ENCODE peak calls at places on chromosomes 11 and 22, in four cellular contexts. One of them, this sample, is unnamed.

GRCh38 chr11:117827521-117828511 is 3.3 kb upstream of the FXYD2 start:
- DNase-seq in stromal cell of bone marrow: no peak
- DNase-seq in neuronal stem cell: no peak
- DNase-seq in adipocyte: no peak
- DNase-seq in this sample: no peak

GRCh38 chr11:47863189-47863892 is 15.2 kb upstream of the NUP160 start:
- DNase-seq in stromal cell of bone marrow: peak; percentile 84
- DNase-seq in neuronal stem cell: no peak
- DNase-seq in adipocyte: peak; percentile 93
- DNase-seq in this sample: no peak

GRCh38 chr22:44473580-44473979 is 24.5 kb downstream of the RTL6 start:
- DNase-seq in stromal cell of bone marrow: no peak
- DNase-seq in neuronal stem cell: no peak
- DNase-seq in adipocyte: no peak
- DNase-seq in this sample: no peak

GRCh38 chr11:111793863-111794262 is 27.7 kb upstream of the PPP2R1B start:
- DNase-seq in stromal cell of bone marrow: peak; percentile 73
- DNase-seq in neuronal stem cell: no peak
- DNase-seq in adipocyte: peak; percentile 89
- DNase-seq in this sample: no peak

GRCh38 chr11:113496026-113496651 is 20.9 kb upstream of the DRD2 start:
- DNase-seq in stromal cell of bone marrow: no peak
- DNase-seq in neuronal stem cell: no peak
- DNase-seq in adipocyte: no peak
- DNase-seq in this sample: no peak

GRCh38 chr11:111220716-111221115 is 24.8 kb upstream of the POU2AF2 start:
- DNase-seq in stromal cell of bone marrow: no peak
- DNase-seq in neuronal stem cell: no peak
- DNase-seq in adipocyte: peak; percentile 27
- DNase-seq in this sample: no peak

GRCh38 chr11:57336111-57336666 is 497 bp upstream of the SSRP1 start:
- DNase-seq in stromal cell of bone marrow: no peak
- DNase-seq in neuronal stem cell: no peak
- DNase-seq in adipocyte: no peak
- DNase-seq in this sample: no peak

GRCh38 chr11:94730153-94730552 is 38.0 kb upstream of the AMOTL1 start:
- DNase-seq in stromal cell of bone marrow: no peak
- DNase-seq in neuronal stem cell: no peak
- DNase-seq in adipocyte: no peak
- DNase-seq in this sample: no peak

GRCh38 chr22:39530692-39531331 is 1.7 kb downstream of the RPS19BP1 start:
- DNase-seq in stromal cell of bone marrow: peak; percentile 20
- DNase-seq in neuronal stem cell: no peak
- DNase-seq in adipocyte: peak; percentile 62
- DNase-seq in this sample: peak; percentile 36

GRCh38 chr11:111413849-111414248 is 34.8 kb upstream of the POU2AF1 start:
- DNase-seq in stromal cell of bone marrow: no peak
- DNase-seq in neuronal stem cell: no peak
- DNase-seq in adipocyte: no peak
- DNase-seq in this sample: no peak

GRCh38 chr11:57353461-57354251 is 15.5 kb downstream of the P2RX3 start:
- DNase-seq in stromal cell of bone marrow: no peak
- DNase-seq in neuronal stem cell: no peak
- DNase-seq in adipocyte: no peak
- DNase-seq in this sample: no peak

GRCh38 chr11:115552773-115553438 is 48.7 kb upstream of the CADM1 start:
- DNase-seq in stromal cell of bone marrow: no peak
- DNase-seq in neuronal stem cell: no peak
- DNase-seq in adipocyte: no peak
- DNase-seq in this sample: no peak

GRCh38 chr11:65121447-65121864 is 478 bp downstream of the FAU start:
- DNase-seq in stromal cell of bone marrow: no peak
- DNase-seq in neuronal stem cell: no peak
- DNase-seq in adipocyte: peak; percentile 42
- DNase-seq in this sample: no peak

GRCh38 chr11:67484847-67485311 is 2.1 kb downstream of the AIP start:
- DNase-seq in stromal cell of bone marrow: no peak
- DNase-seq in neuronal stem cell: no peak
- DNase-seq in adipocyte: no peak
- DNase-seq in this sample: no peak

This sample was measured in endothelial cell of umbilical vein.